ENCODE peak calls at places on chromosomes 7 and 10, in seven cellular contexts. V is HEK293T, W is heart left ventricle, X is foreskin keratinocyte, D is GM03348, H is substantia nigra, T is osteocyte. B is an unnamed sample.

GRCh38 chr10:86312701-86313270 is 53.8 kb downstream of the GRID1 start:
- DNase-seq in V (no peak), W (no peak), X (no peak), D (no peak), H (peak), T (no peak), B (no peak)

GRCh38 chr10:131062621-131063260 is 248.8 kb downstream of the TCERG1L start:
- DNase-seq in V (no peak), W (no peak), X (no peak), D (no peak), H (no peak), T (no peak), B (no peak)

GRCh38 chr7:133352430-133352829 is 99.6 kb downstream of the EXOC4 start:
- DNase-seq in V (no peak), W (no peak), X (no peak), D (no peak), H (no peak), T (no peak), B (no peak)

GRCh38 chr7:20786049-20786412 is 655 bp downstream of the SP8 start:
- DNase-seq in V (no peak), W (no peak), X (no peak), D (peak), H (no peak), T (no peak), B (no peak)

GRCh38 chr7:824106-824505 is 8.2 kb upstream of the SUN1 start:
- DNase-seq in V (no peak), W (peak), X (no peak), D (no peak), H (no peak), T (no peak), B (no peak)

GRCh38 chr7:123190109-123190831 is 9.5 kb downstream of the SLC13A1 start:
- DNase-seq in V (no peak), W (no peak), X (no peak), D (no peak), H (no peak), T (no peak), B (no peak)

GRCh38 chr10:6400331-6400730 is 179.7 kb downstream of the PRKCQ start:
- DNase-seq in V (no peak), W (no peak), X (no peak), D (no peak), H (no peak), T (no peak), B (no peak)

GRCh38 chr7:75981450-75982305 is 12.7 kb downstream of the TMEM120A start:
- DNase-seq in V (no peak), W (no peak), X (no peak), D (no peak), H (no peak), T (no peak), B (no peak)

GRCh38 chr7:111658546-111658945 is 96.3 kb upstream of the IMMP2L start:
- DNase-seq in V (no peak), W (no peak), X (no peak), D (no peak), H (no peak), T (no peak), B (no peak)

GRCh38 chr10:12625393-12626023 is 276.2 kb downstream of the CAMK1D start:
- DNase-seq in V (no peak), W (no peak), X (no peak), D (no peak), H (no peak), T (peak), B (no peak)

GRCh38 chr7:2355079-2356008 is 717 bp downstream of the EIF3B start:
- DNase-seq in V (no peak), W (no peak), X (no peak), D (peak), H (no peak), T (no peak), B (no peak)

GRCh38 chr7:40700653-40701475 is 566.1 kb downstream of the SUGCT start:
- DNase-seq in V (no peak), W (no peak), X (no peak), D (no peak), H (no peak), T (no peak), B (no peak)

GRCh38 chr10:129811208-129811607 is 152.9 kb downstream of the EBF3 start:
- DNase-seq in V (no peak), W (no peak), X (no peak), D (no peak), H (no peak), T (no peak), B (no peak)

GRCh38 chr7:82017334-82017943 is 247.6 kb upstream of the HGF start:
- DNase-seq in V (peak), W (no peak), X (peak), D (peak), H (no peak), T (no peak), B (no peak)

GRCh38 chr7:32583791-32584190 is 88.5 kb downstream of the AVL9 start:
- DNase-seq in V (no peak), W (no peak), X (no peak), D (peak), H (no peak), T (no peak), B (no peak)

GRCh38 chr10:123974406-123974805 is 82.8 kb upstream of the CPXM2 start:
- DNase-seq in V (peak), W (no peak), X (peak), D (no peak), H (no peak), T (no peak), B (no peak)

GRCh38 chr7:70193514-70193913 is 595.2 kb downstream of the AUTS2 start:
- DNase-seq in V (peak), W (no peak), X (peak), D (peak), H (no peak), T (no peak), B (no peak)

GRCh38 chr7:388023-388355 is 98.0 kb downstream of the FOXL3 start:
- DNase-seq in V (no peak), W (no peak), X (no peak), D (no peak), H (no peak), T (no peak), B (no peak)

GRCh38 chr10:49601857-49602256 is 8.3 kb upstream of the SLC18A3 start:
- DNase-seq in V (no peak), W (no peak), X (peak), D (peak), H (no peak), T (peak), B (no peak)

GRCh38 chr10:121498071-121498470 is 100.2 kb downstream of the FGFR2 start:
- DNase-seq in V (no peak), W (no peak), X (no peak), D (no peak), H (no peak), T (no peak), B (no peak)

GRCh38 chr10:96767611-96768010 is 47.3 kb upstream of the PIK3AP1 start:
- DNase-seq in V (no peak), W (no peak), X (peak), D (no peak), H (no peak), T (no peak), B (no peak)

GRCh38 chr10:43036581-43037428 is 40.1 kb upstream of the RET start:
- DNase-seq in V (no peak), W (no peak), X (no peak), D (no peak), H (no peak), T (no peak), B (no peak)

GRCh38 chr7:47978790-47979144 is 648 bp downstream of the HUS1 start:
- DNase-seq in V (no peak), W (no peak), X (peak), D (no peak), H (no peak), T (no peak), B (no peak)

B was measured in mucosa of gallbladder.